ENCODE peak calls at places on chromosomes 5 and 9, in eight cellular contexts. R, Z, P, N, X, M, A and F are unnamed samples.

GRCh38 chr5:68522863-68523262 is 307.3 kb downstream of the PIK3R1 start:
- DNase-seq in R (peak), Z (no peak), P (no peak), N (no peak), X (no peak), M (no peak), A (no peak), F (no peak)

GRCh38 chr5:61009907-61010306 is 64.9 kb downstream of the NDUFAF2 start:
- DNase-seq in R (no peak), Z (no peak), P (no peak), N (no peak), X (no peak), M (no peak), A (no peak), F (no peak)

GRCh38 chr5:94969174-94969573 is 315.7 kb downstream of the MCTP1 start:
- DNase-seq in R (peak), Z (peak), P (no peak), N (no peak), X (peak), M (peak), A (no peak), F (peak)

GRCh38 chr5:120446068-120446492 is 18.0 kb upstream of the PRR16 start:
- DNase-seq in R (peak), Z (peak), P (no peak), N (no peak), X (peak), M (no peak), A (no peak), F (no peak)

GRCh38 chr9:137959641-137960411 is 82.2 kb downstream of the CACNA1B start:
- DNase-seq in R (no peak), Z (no peak), P (no peak), N (no peak), X (no peak), M (peak), A (no peak), F (no peak)

GRCh38 chr5:94849821-94850736 is 231.6 kb downstream of the SLF1 start:
- DNase-seq in R (peak), Z (peak), P (no peak), N (peak), X (peak), M (peak), A (no peak), F (no peak)

GRCh38 chr9:136482046-136482792 is 621 bp downstream of the SEC16A start:
- DNase-seq in R (peak), Z (peak), P (no peak), N (no peak), X (peak), M (peak), A (peak), F (no peak)

GRCh38 chr9:135677641-135678168 is 14.6 kb downstream of the LCN9 start:
- DNase-seq in R (no peak), Z (no peak), P (no peak), N (no peak), X (no peak), M (no peak), A (no peak), F (no peak)

GRCh38 chr5:112121268-112121667 is 297.8 kb downstream of the EPB41L4A start:
- DNase-seq in R (peak), Z (no peak), P (no peak), N (no peak), X (peak), M (no peak), A (no peak), F (no peak)

GRCh38 chr9:125484632-125485282 is 222.3 kb downstream of the MAPKAP1 start:
- DNase-seq in R (peak), Z (no peak), P (no peak), N (no peak), X (peak), M (no peak), A (no peak), F (no peak)

GRCh38 chr5:88926774-88927173 is 43.8 kb upstream of the MEF2C start:
- DNase-seq in R (no peak), Z (no peak), P (no peak), N (no peak), X (no peak), M (no peak), A (no peak), F (no peak)

GRCh38 chr5:156920042-156920860 is 42.8 kb downstream of the TIMD4 start:
- DNase-seq in R (no peak), Z (no peak), P (no peak), N (no peak), X (no peak), M (no peak), A (no peak), F (no peak)

GRCh38 chr9:116686693-116687073 is 422 bp upstream of the TRIM32 start:
- DNase-seq in R (peak), Z (no peak), P (no peak), N (no peak), X (no peak), M (peak), A (no peak), F (peak)

GRCh38 chr9:3794005-3794404 is 268.2 kb upstream of the RFX3 start:
- DNase-seq in R (peak), Z (no peak), P (no peak), N (peak), X (peak), M (peak), A (no peak), F (no peak)

GRCh38 chr5:53691014-53691413 is 130.6 kb downstream of the NDUFS4 start:
- DNase-seq in R (no peak), Z (no peak), P (no peak), N (no peak), X (no peak), M (no peak), A (no peak), F (no peak)

DNA sequence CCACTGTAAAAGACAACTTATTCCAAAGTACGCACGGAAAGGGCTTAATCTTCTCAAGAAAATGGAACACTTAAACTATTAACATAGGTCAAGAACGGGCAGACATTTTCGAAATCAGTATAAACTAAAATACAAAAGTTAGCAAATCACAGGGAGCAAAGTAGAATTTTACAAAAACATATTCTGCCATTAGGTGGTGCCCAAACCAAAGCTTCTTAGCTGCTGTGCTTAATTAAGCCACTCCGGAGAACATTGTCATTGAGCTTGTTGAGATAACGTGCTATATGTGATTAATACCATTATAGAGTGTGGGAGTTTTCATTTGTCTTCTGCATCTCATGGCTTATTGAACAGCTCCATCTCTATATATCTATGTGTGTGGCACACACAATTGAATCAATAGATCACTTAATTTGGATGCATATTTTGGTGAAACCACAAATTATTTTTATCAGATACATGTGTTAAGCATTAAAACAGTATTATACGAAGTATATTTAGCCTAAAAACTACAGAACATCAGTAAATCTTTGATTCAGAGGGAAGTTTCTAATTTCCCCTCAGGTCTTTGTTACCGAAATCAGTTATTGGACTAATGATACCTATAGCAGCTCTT is 23.4 kb downstream of the UBLCP1 start:
- DNase-seq in R (peak), Z (peak), P (no peak), N (no peak), X (peak), M (peak), A (no peak), F (no peak)
- TF ChIP-seq CTCF in R (peak), Z (peak), P (peak), N (peak), X (peak), M (peak), A (peak), F (peak)

GRCh38 chr5:163822548-163822947 is 317.1 kb downstream of the MAT2B start:
- DNase-seq in R (no peak), Z (no peak), P (no peak), N (no peak), X (no peak), M (peak), A (no peak), F (no peak)
- TF ChIP-seq CTCF in R (no peak), Z (no peak), P (no peak), N (no peak), X (no peak), M (peak), A (no peak), F (no peak)

GRCh38 chr5:151110122-151110681 is 29.4 kb upstream of the TNIP1 start:
- DNase-seq in R (no peak), Z (no peak), P (peak), N (no peak), X (no peak), M (no peak), A (no peak), F (no peak)
- TF ChIP-seq CTCF in R (no peak), Z (no peak), P (peak), N (no peak), X (no peak), M (no peak), A (no peak), F (no peak)

GRCh38 chr5:172541119-172541763 is 86.9 kb upstream of the SH3PXD2B start:
- DNase-seq in R (no peak), Z (no peak), P (no peak), N (no peak), X (no peak), M (no peak), A (peak), F (no peak)

GRCh38 chr5:172542651-172543131 is 88.4 kb upstream of the SH3PXD2B start:
- DNase-seq in R (no peak), Z (no peak), P (no peak), N (no peak), X (no peak), M (no peak), A (peak), F (no peak)

GRCh38 chr5:172543484-172544298 is 89.4 kb upstream of the SH3PXD2B start:
- DNase-seq in R (peak), Z (no peak), P (no peak), N (no peak), X (no peak), M (no peak), A (no peak), F (no peak)

GRCh38 chr5:172541764-172542120 is 87.4 kb upstream of the SH3PXD2B start:
- DNase-seq in R (no peak), Z (no peak), P (no peak), N (no peak), X (no peak), M (no peak), A (no peak), F (no peak)

DNA sequence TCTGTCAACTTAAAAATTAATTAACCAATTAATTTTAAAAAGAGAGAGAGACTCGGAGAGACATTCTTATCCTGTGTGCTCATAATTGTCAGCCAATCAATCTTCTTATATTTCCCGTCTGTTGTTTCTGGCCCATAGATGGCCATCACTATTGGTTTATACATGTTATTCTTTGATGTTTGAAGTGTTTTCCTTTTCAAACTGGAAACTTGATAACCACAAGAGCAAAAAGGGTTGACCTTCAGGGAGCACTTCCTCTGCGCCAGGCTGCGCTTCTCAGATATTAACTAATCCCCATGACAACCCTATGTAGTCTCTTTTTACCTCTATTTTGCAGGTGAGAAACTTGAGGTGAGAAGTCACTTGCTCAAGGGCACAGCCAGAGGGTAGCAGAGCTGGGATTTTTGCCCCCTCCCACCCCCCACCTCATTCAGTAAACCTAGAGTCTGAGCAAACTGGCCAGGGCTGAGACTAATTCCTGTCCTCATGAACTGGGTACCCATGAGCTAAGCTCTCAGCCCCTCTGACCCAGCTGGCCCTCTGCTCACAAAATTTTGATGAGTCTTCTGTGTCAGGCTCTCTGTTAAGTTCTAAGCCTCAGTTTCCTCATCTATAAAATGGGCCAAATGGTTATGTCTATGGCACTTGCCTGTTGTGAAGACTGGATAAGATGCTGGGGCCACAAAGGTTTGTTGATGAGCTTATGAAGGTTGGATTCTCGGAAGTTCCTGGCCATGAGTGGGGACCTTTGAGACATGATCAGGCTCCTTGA is 86.0 kb upstream of the SH3PXD2B start:
- DNase-seq in R (no peak), Z (no peak), P (no peak), N (no peak), X (no peak), M (no peak), A (peak), F (no peak)
- TF ChIP-seq CTCF in R (no peak), Z (no peak), P (no peak), N (no peak), X (no peak), M (no peak), A (no peak), F (no peak)

DNA sequence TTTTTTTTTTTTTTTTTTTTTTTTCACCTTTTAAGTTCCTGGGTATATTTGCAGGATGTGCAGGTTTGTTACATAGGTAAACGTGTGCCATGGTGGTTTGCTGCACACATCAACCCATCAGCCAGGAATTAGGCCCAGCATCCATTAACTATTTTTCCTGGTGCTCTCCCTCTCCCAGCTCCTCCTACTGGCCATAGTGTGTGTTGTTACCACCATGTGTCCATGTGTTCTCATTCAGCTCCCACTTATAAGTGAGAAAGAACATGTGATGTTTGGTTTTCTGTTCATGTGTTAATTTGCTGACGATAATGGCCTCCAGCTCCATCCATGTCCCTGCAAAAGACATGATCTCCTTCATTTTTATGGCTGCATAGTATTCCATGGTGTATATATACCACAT is 350.5 kb downstream of the MAN2A1 start:
- DNase-seq in R (no peak), Z (no peak), P (no peak), N (no peak), X (no peak), M (peak), A (no peak), F (no peak)
- TF ChIP-seq CTCF in R (peak), Z (no peak), P (no peak), N (no peak), X (peak), M (peak), A (no peak), F (no peak)

DNA sequence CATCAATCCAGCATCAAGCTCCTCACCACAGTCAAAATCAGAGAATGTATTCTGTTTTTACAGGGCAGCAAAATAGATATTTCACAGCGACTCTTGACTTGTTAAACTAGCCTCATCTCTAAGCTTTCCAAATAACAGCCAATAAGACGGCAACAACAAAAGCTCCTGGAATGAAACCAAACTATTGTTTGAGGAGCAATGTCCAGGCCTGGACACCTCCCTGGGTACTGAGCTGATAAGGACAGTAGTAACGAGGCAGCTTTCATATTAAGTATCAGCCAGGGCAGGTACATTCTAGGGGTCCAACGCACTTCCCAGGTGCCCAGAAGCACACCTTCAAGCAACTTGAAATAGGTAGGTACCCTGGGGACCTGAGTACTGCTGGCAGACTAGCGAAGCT is 260.3 kb downstream of the ENC1 start:
- DNase-seq in R (no peak), Z (no peak), P (no peak), N (no peak), X (no peak), M (no peak), A (no peak), F (no peak)
- TF ChIP-seq CTCF in R (no peak), Z (no peak), P (no peak), N (no peak), X (no peak), M (no peak), A (no peak), F (no peak)

GRCh38 chr5:1204693-1205242 is 3.4 kb downstream of the SLC6A19 start:
- DNase-seq in R (peak), Z (no peak), P (peak), N (peak), X (peak), M (peak), A (no peak), F (no peak)
- TF ChIP-seq CTCF in R (peak), Z (no peak), P (no peak), N (no peak), X (peak), M (peak), A (no peak), F (no peak)

GRCh38 chr9:109458453-109459211 is 39.5 kb downstream of the PTPN3 start:
- DNase-seq in R (no peak), Z (no peak), P (no peak), N (no peak), X (no peak), M (no peak), A (no peak), F (no peak)

GRCh38 chr9:109455861-109456260 is 42.2 kb downstream of the PTPN3 start:
- DNase-seq in R (no peak), Z (no peak), P (no peak), N (no peak), X (no peak), M (peak), A (no peak), F (no peak)

GRCh38 chr9:109460576-109460975 is 37.5 kb downstream of the PTPN3 start:
- DNase-seq in R (no peak), Z (no peak), P (no peak), N (no peak), X (no peak), M (no peak), A (no peak), F (no peak)

GRCh38 chr9:109456811-109457210 is 41.3 kb downstream of the PTPN3 start:
- DNase-seq in R (no peak), Z (no peak), P (no peak), N (no peak), X (no peak), M (no peak), A (no peak), F (no peak)

GRCh38 chr9:109459423-109459822 is 38.7 kb downstream of the PTPN3 start:
- DNase-seq in R (no peak), Z (no peak), P (no peak), N (no peak), X (no peak), M (no peak), A (no peak), F (no peak)
- TF ChIP-seq CTCF in R (peak), Z (no peak), P (no peak), N (peak), X (no peak), M (no peak), A (no peak), F (no peak)

GRCh38 chr9:73050062-73050814 is 97.4 kb upstream of the ALDH1A1 start:
- DNase-seq in R (peak), Z (no peak), P (no peak), N (no peak), X (peak), M (peak), A (no peak), F (no peak)
- TF ChIP-seq CTCF in R (peak), Z (no peak), P (no peak), N (peak), X (peak), M (peak), A (no peak), F (no peak)

DNA sequence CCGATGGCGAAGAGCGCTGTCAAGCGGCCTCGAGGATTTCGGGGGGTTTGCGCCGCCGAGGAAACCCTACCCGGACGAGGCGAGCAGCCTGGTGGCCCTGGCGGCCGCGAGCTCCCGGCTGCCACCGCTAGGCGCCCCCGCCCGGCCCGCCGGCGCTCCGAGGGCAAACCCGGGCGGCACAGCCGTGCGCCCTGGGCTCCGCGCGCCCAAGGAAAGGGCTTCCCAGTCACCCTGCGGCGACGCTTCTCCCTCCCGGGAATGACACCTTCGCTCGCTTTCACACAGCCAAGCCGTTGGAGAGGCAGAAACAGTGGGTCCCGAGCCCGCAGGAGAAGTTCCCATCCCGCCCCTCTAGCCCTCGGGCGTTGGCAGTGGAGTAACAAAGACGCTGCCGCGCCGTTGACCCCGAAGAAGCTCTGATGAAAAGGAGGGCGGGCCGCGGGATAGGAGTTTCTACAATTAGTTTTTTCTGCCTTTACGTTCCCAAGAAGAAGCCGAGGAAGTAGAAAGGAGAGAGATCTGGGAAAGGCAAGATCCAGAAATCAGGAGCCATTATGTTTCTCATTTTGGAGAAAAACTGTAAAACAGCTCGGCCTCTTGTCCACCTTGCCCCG is 126.1 kb downstream of the TMEM174 start:
- DNase-seq in R (no peak), Z (no peak), P (no peak), N (peak), X (no peak), M (peak), A (no peak), F (no peak)
- TF ChIP-seq CTCF in R (peak), Z (no peak), P (peak), N (peak), X (no peak), M (no peak), A (no peak), F (peak)